ENCODE peak calls at places on chromosomes 5 and 9, in five cellular contexts. P, F, E, T and B are unnamed samples.

GRCh38 chr5:10699987-10700386 is 61.0 kb downstream of the DAP start:
- DNase-seq in P (no peak), F (no peak), E (no peak), T (no peak), B (no peak)

GRCh38 chr9:78677326-78677725 is 380.4 kb downstream of the PSAT1 start:
- DNase-seq in P (no peak), F (no peak), E (peak; percentile 45), T (no peak), B (no peak)

GRCh38 chr5:19880859-19881436 is 107.1 kb downstream of the CDH18 start:
- DNase-seq in P (peak; percentile 53), F (no peak), E (no peak), T (peak; percentile 28), B (no peak)

GRCh38 chr9:124219290-124219605 is 38.5 kb upstream of the NEK6 start:
- DNase-seq in P (no peak), F (no peak), E (no peak), T (no peak), B (no peak)

GRCh38 chr5:37736397-37736796 is 103.4 kb downstream of the GDNF start:
- DNase-seq in P (no peak), F (no peak), E (no peak), T (no peak), B (no peak)

GRCh38 chr5:178327931-178328711 is 95.5 kb upstream of the PHYKPL start:
- DNase-seq in P (no peak), F (no peak), E (no peak), T (no peak), B (no peak)

GRCh38 chr5:172361566-172362238 is 78.1 kb upstream of the UBTD2 start:
- DNase-seq in P (no peak), F (no peak), E (peak; percentile 100), T (no peak), B (no peak)

GRCh38 chr9:19028835-19029451 is 4.1 kb downstream of the SAXO1 start:
- DNase-seq in P (peak; percentile 81), F (peak; percentile 62), E (peak; percentile 75), T (no peak), B (no peak)

GRCh38 chr5:10106806-10107205 is 142.9 kb downstream of the ATPSCKMT start:
- DNase-seq in P (no peak), F (no peak), E (peak; percentile 23), T (no peak), B (no peak)

GRCh38 chr9:81915801-81916505 is 12.3 kb upstream of the SPATA31D4 start:
- DNase-seq in P (no peak), F (no peak), E (no peak), T (no peak), B (no peak)

GRCh38 chr5:154899107-154899816 is 38.7 kb downstream of the GEMIN5 start:
- DNase-seq in P (no peak), F (no peak), E (no peak), T (no peak), B (no peak)

GRCh38 chr5:59746261-59746765 is 147.2 kb downstream of the PDE4D start:
- DNase-seq in P (no peak), F (peak; percentile 21), E (peak; percentile 6), T (no peak), B (no peak)

GRCh38 chr9:131012396-131012917 is 3.5 kb downstream of the LAMC3 start:
- DNase-seq in P (peak; percentile 36), F (no peak), E (no peak), T (no peak), B (no peak)

GRCh38 chr9:93702261-93702660 is 125.9 kb downstream of the PHF2 start:
- DNase-seq in P (no peak), F (no peak), E (no peak), T (no peak), B (no peak)

GRCh38 chr9:135611142-135611874 is 28.0 kb downstream of the GLT6D1 start:
- DNase-seq in P (no peak), F (no peak), E (no peak), T (no peak), B (no peak)

GRCh38 chr5:31361234-31361633 is 167.7 kb downstream of the CDH6 start:
- DNase-seq in P (no peak), F (no peak), E (peak; percentile 76), T (no peak), B (no peak)

GRCh38 chr5:81207009-81207408 is 26.1 kb upstream of the CKMT2 start:
- DNase-seq in P (peak; percentile 35), F (no peak), E (peak; percentile 22), T (no peak), B (no peak)

GRCh38 chr9:121532881-121533280 is 33.2 kb upstream of the GGTA1 start:
- DNase-seq in P (no peak), F (no peak), E (no peak), T (no peak), B (no peak)

GRCh38 chr9:137127301-137128157 is 11.4 kb upstream of the GRIN1 start:
- DNase-seq in P (no peak), F (peak; percentile 36), E (no peak), T (no peak), B (no peak)

GRCh38 chr9:127277099-127277498 is 12.5 kb downstream of the GARNL3 start:
- DNase-seq in P (no peak), F (no peak), E (no peak), T (no peak), B (no peak)

GRCh38 chr5:2496126-2496525 is 255.4 kb downstream of the IRX2 start:
- DNase-seq in P (no peak), F (no peak), E (no peak), T (no peak), B (no peak)

GRCh38 chr9:98168952-98169488 is 23.4 kb downstream of the CORO2A start:
- DNase-seq in P (peak; percentile 65), F (peak; percentile 57), E (peak; percentile 68), T (no peak), B (peak; percentile 53)

GRCh38 chr9:132546148-132547051 is 36.0 kb upstream of the BARHL1 start:
- DNase-seq in P (peak; percentile 75), F (no peak), E (no peak), T (no peak), B (peak; percentile 40)

GRCh38 chr9:129557192-129558036 is 63.5 kb downstream of the C9orf50 start:
- DNase-seq in P (peak; percentile 98), F (no peak), E (peak; percentile 74), T (no peak), B (no peak)

GRCh38 chr9:87887661-87888480 is 5.2 kb downstream of the SPATA31E1 start:
- DNase-seq in P (no peak), F (no peak), E (no peak), T (no peak), B (no peak)

GRCh38 chr5:159883522-159883950 is 32.7 kb upstream of the ADRA1B start:
- DNase-seq in P (no peak), F (no peak), E (peak; percentile 89), T (no peak), B (no peak)

DNA sequence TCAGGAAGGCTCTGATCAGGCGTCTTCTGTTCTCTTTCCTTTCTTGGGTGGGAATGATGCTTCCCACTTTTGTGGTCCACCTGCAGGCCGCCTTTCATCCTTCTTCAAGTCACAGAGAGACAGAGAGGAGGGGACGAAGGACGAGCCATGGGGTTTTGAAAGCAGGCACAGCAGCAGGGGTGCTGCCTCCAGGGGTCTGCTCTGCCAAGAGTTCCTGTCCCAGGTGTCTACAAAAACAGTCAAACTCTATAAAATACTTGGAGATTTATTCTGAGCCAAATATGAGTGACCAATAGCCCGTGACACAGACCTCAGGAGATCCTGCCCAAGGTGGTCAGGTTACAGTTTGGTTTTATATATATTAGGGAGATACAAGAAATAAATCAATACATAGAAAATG is 34.5 kb upstream of the LCP2 start:
- DNase-seq in P (no peak), F (no peak), E (no peak), T (no peak), B (no peak)
- H3K4me1 ChIP-seq in P (peaks cover 28% of the 10 kb centered on the region), F (no peaks in the 10 kb centered on the region), E (no peaks in the 10 kb centered on the region), T (no peaks in the 10 kb centered on the region), B (no peaks in the 10 kb centered on the region)

DNA sequence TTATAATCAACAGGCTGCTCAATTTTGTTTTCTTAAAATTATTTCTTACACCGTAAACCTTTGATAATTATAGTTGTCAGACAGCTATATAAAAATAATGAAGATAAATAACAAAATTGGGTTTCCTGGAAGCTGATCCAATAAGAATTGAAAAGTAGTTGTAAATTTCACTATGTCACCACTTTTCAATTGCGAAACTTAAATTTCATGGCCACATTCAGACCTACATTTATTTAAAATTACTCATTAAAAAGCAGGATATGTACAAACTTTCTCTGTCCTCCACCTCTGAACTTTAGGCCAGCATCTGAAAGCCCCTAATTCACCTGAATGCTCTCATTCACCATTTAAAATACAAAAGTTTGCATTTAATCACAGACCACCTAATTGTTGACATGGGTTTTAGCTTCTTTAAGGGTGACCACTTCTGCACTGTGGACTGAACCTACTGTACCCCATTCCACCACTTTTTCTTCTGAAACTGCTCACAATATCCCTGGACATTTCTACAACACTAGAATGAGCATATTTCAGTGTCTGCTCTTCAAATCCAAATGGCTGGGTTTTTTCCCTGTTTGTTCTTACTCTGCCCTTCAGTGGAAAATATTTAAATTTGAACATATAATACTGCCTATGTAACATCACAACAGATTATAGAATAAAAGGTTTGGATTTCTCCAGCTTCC is 644 bp downstream of the SELENOP start:
- DNase-seq in P (no peak), F (no peak), E (no peak), T (no peak), B (no peak)
- H3K4me3 ChIP-seq in P (no peak overlapping the region), F (peak overlapping the region; percentile 36), E (no peak overlapping the region), T (no peak overlapping the region), B (peak overlapping the region; percentile 20)

GRCh38 chr5:127757576-127757975 is 54.4 kb downstream of the CCDC192 start:
- DNase-seq in P (peak; percentile 69), F (peak; percentile 69), E (peak; percentile 65), T (peak; percentile 47), B (peak; percentile 84)
- TF ChIP-seq CTCF in P (peak; percentile 63), F (peak; percentile 44), E (peak; percentile 54), T (peak; percentile 46), B (peak; percentile 8)

DNA sequence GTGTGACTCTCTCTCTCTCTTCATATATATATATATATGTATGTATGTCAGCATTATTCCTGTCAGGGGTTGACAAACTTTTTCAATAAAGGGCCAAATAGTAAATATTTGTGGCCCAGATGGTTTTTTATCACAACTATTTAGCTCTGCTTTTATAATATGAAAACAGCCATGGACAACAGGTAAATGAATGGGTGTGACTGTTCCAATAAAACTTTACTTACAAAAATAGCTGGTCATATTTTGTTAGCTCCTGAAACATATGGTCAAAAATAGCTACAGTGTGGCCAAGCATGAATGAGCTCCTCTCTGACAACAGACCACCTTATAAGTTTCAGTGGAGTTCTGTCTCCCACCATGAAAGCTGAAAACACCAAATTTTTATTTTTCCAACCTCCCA is 21.6 kb downstream of the RAPGEF6 start:
- DNase-seq in P (no peak), F (no peak), E (no peak), T (no peak), B (no peak)
- H3K4me1 ChIP-seq in P (peaks cover 5% of the 10 kb centered on the region), F (no peaks in the 10 kb centered on the region), E (peaks cover 25% of the 10 kb centered on the region), T (peaks cover 21% of the 10 kb centered on the region), B (no peaks in the 10 kb centered on the region)

GRCh38 chr9:128416432-128417019 is 4.1 kb upstream of the CERCAM start:
- DNase-seq in P (no peak), F (no peak), E (no peak), T (no peak), B (no peak)

GRCh38 chr9:128421474-128422010 is 885 bp downstream of the CERCAM start:
- DNase-seq in P (no peak), F (no peak), E (no peak), T (no peak), B (peak; percentile 54)

GRCh38 chr9:128420651-128421473 is at the start of gene CERCAM:
- DNase-seq in P (peak; percentile 81), F (peak; percentile 46), E (peak; percentile 25), T (no peak), B (peak; percentile 64)

GRCh38 chr9:128420060-128420650 is 502 bp upstream of the CERCAM start:
- DNase-seq in P (peak; percentile 80), F (peak; percentile 61), E (peak; percentile 45), T (no peak), B (peak; percentile 76)

GRCh38 chr9:128419061-128419925 is 1.4 kb upstream of the CERCAM start:
- DNase-seq in P (peak; percentile 22), F (no peak), E (peak; percentile 30), T (no peak), B (no peak)
- H3K4me3 ChIP-seq in P (no peak overlapping the region), F (peak overlapping the region; percentile 76), E (no peak overlapping the region), T (peak overlapping the region; percentile 65), B (no peak overlapping the region)